ENCODE peak calls at places on chromosome 11, in six cellular contexts. U, W, O, Z, Y and P are unnamed samples.

GRCh38 chr11:82229346-82229745 is 504.3 kb downstream of the FAM181B start:
- DNase-seq in W (no peak), U (no peak), Y (peak), Z (no peak), O (no peak), P (no peak)

GRCh38 chr11:128544625-128545024 is 42.7 kb downstream of the ETS1 start:
- DNase-seq in U (no peak), Z (no peak), W (peak), O (no peak), Y (peak), P (no peak)

GRCh38 chr11:116240661-116241060 is 532.1 kb downstream of the BUD13 start:
- DNase-seq in O (no peak), W (no peak), Y (no peak), U (no peak), Z (no peak), P (no peak)

GRCh38 chr11:79403839-79404238 is 37.0 kb downstream of the TENM4 start:
- DNase-seq in Z (no peak), O (no peak), Y (no peak), U (no peak), W (no peak), P (no peak)

GRCh38 chr11:69899957-69900821 is 81.0 kb upstream of the FGF3 start:
- DNase-seq in Y (peak), O (no peak), Z (no peak), U (no peak), W (no peak), P (no peak)

GRCh38 chr11:15507592-15507991 is 392.9 kb downstream of the INSC start:
- DNase-seq in O (no peak), W (no peak), U (no peak), Y (no peak), Z (no peak), P (no peak)

GRCh38 chr11:76850815-76851214 is 9.9 kb upstream of the ACER3 start:
- DNase-seq in U (no peak), O (no peak), Y (no peak), W (no peak), Z (no peak), P (no peak)

GRCh38 chr11:6387811-6388599 is 2.3 kb upstream of the SMPD1 start:
- DNase-seq in W (peak), O (no peak), Z (no peak), U (no peak), Y (peak), P (peak)

GRCh38 chr11:45089251-45089650 is 57.2 kb upstream of the PRDM11 start:
- DNase-seq in U (no peak), Y (peak), O (no peak), Z (no peak), W (peak), P (peak)

GRCh38 chr11:7890417-7891179 is 40.5 kb downstream of the OR10A6 start:
- DNase-seq in O (no peak), W (no peak), Z (no peak), U (no peak), Y (no peak), P (no peak)

GRCh38 chr11:16336721-16337120 is 19.6 kb downstream of the SOX6 start:
- DNase-seq in O (no peak), Z (no peak), W (no peak), U (no peak), Y (no peak), P (no peak)

GRCh38 chr11:86116996-86117705 is 48.3 kb upstream of the PICALM start:
- DNase-seq in O (no peak), Y (no peak), U (no peak), Z (no peak), W (peak), P (peak)

GRCh38 chr11:86117706-86118050 is 48.8 kb upstream of the PICALM start:
- DNase-seq in Y (no peak), O (no peak), Z (no peak), U (no peak), W (no peak), P (no peak)

GRCh38 chr11:86118201-86118600 is 49.3 kb upstream of the PICALM start:
- DNase-seq in U (no peak), O (no peak), Y (no peak), W (no peak), Z (no peak), P (no peak)

GRCh38 chr11:86116386-86116726 is 47.5 kb upstream of the PICALM start:
- DNase-seq in W (peak), O (no peak), Y (peak), Z (no peak), U (no peak), P (no peak)

DNA sequence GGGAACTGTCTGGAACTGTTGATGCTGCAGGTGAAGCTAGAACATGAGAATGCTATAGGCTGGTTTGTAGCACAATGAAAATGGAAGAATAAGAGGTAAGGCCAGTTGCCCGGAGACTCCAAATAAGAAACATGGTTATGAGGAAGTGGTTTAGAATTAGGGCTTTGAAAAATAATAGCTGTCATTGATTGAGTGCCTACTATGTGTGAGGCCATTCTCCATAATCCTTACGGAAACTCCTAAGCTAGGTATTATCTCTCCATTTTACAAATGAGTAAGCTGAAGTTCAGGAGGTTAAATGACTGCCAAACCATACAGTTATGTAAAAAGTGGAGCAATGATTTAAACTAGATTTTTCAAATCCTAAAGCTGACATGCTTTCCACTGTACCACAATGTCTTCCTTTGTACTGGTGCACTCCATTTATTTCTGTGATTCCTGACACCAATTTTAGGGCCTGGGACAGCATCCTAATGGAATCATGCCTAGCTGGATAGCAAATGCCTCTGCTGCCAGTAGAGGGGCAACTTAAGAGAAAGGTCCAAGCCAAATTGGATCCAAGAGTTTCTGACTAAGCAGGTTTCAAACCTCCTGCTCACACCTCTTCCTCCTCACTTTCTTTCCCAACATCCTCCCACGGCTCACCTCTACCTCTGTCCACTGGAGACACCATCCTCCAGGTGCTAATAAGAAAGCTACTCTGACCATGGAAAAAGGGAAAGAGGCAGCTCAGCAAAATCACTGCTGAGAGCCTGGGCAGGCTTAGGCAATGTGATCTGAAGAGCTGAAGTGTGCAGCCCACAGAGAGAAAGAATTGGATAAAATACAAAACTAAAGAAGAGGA is 46.9 kb upstream of the PICALM start:
- DNase-seq in O (no peak), Z (no peak), Y (no peak), W (peak), U (no peak), P (no peak)
- H2AFZ ChIP-seq in O (peak), Z (no peak), Y (no peak), W (peak), U (no peak), P (no peak)

GRCh38 chr11:65129649-65130441 is 4.5 kb downstream of the SYVN1 start:
- DNase-seq in U (no peak), O (no peak), W (no peak), Y (no peak), Z (no peak), P (no peak)

GRCh38 chr11:65130631-65131416 is 3.5 kb downstream of the SYVN1 start:
- DNase-seq in Y (no peak), U (no peak), O (no peak), W (no peak), Z (no peak), P (no peak)

GRCh38 chr11:65126624-65127274 is 4.6 kb downstream of the MRPL49 start:
- DNase-seq in O (no peak), W (no peak), Z (no peak), Y (no peak), U (no peak), P (no peak)

GRCh38 chr11:65127473-65128181 is 5.5 kb downstream of the MRPL49 start:
- DNase-seq in U (no peak), Z (no peak), Y (no peak), O (no peak), W (no peak), P (no peak)

GRCh38 chr11:65128182-65129145 is 5.9 kb downstream of the SYVN1 start:
- DNase-seq in Y (no peak), Z (no peak), U (no peak), W (no peak), O (no peak), P (no peak)
- H3K14ac ChIP-seq in Y (no peak), Z (no peak), U (no peak), W (no peak), O (no peak), P (no peak)

GRCh38 chr11:122398167-122398566 is 257.4 kb upstream of the UBASH3B start:
- DNase-seq in U (no peak), O (no peak), Y (no peak), W (peak), Z (no peak), P (no peak)
- H2AFZ ChIP-seq in U (no peak), O (no peak), Y (no peak), W (no peak), Z (no peak), P (no peak)

GRCh38 chr11:14366936-14367335 is 8.0 kb upstream of the RRAS2 start:
- DNase-seq in Z (no peak), Y (no peak), U (no peak), W (no peak), O (no peak), P (no peak)
- H3K14ac ChIP-seq in Z (no peak), Y (no peak), U (no peak), W (no peak), O (no peak), P (no peak)

DNA sequence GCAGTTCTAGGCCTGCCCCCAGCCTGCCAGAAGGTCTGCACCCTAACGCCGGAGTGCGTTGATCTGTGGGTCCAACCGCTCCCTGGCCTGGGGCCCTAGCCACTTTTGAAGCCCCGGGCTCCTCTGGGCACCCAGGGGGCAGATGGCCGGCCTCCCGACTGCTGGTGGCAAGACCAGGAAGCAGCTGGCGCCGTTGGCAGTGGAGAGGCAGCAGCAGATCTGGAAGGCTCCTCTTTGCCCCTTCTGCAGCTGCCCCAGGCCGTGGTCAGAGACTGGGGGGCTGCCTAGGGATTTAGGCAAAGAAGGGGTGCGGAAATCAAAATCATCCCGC is 445 bp upstream of the VWCE start:
- DNase-seq in Y (no peak), Z (no peak), W (no peak), U (no peak), O (no peak), P (no peak)
- H2AFZ ChIP-seq in Y (no peak), Z (no peak), W (peak), U (no peak), O (no peak), P (peak)

GRCh38 chr11:18710545-18710944 is 12.0 kb downstream of the TMEM86A start:
- DNase-seq in W (no peak), O (no peak), U (no peak), Y (no peak), Z (no peak), P (no peak)

GRCh38 chr11:18706330-18707243 is 8.0 kb downstream of the TMEM86A start:
- DNase-seq in Y (no peak), Z (no peak), W (no peak), O (no peak), U (no peak), P (peak)

GRCh38 chr11:18705651-18706281 is 7.2 kb downstream of the TMEM86A start:
- DNase-seq in Z (no peak), U (no peak), W (no peak), O (no peak), Y (no peak), P (no peak)

GRCh38 chr11:18709414-18709813 is 10.8 kb downstream of the TMEM86A start:
- DNase-seq in U (no peak), W (no peak), Z (no peak), O (no peak), Y (no peak), P (no peak)

DNA sequence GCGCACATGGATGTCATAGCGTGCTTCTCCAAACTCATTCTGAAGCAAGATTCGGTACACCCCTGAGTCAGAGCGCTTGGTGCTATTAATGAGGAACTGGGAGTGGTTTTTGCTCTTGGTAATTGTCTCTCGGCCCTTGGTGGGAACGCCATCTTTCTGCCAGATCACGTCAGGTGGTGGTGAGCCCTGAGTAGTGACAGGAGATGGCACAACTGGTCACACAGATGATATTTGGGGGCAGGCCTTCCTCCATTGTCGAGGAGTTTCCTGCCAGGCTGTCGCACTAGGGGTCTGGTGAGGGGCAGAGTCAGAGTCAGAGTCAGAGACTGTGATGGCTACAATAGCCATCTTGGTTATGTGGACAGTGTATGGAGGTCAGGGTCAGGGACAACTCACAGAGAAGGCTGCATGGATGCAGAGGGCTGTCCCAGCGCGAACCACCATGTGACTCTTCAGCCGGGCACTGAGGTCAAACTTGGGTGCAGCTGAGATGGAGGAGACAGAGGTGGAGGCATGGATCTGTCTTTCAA is 9.3 kb downstream of the TMEM86A start:
- DNase-seq in W (no peak), Z (no peak), O (no peak), U (no peak), Y (no peak), P (no peak)
- H3K14ac ChIP-seq in W (no peak), Z (no peak), O (no peak), U (no peak), Y (no peak), P (no peak)